ENCODE peak calls at places on chromosomes 6 and 20, in four cellular contexts. One of them, this sample, is unnamed.

GRCh38 chr6:4612636-4613171 is 163.5 kb upstream of the CDYL start:
- DNase-seq in brain microvascular endothelial cell: no peak
- DNase-seq in MM.1S: no peak
- DNase-seq in WERI-Rb-1: no peak
- DNase-seq in this sample: no peak

GRCh38 chr20:16007164-16007563 is 566.1 kb downstream of the KIF16B start:
- DNase-seq in MM.1S: peak
- DNase-seq in WERI-Rb-1: no peak
- DNase-seq in brain microvascular endothelial cell: no peak
- DNase-seq in this sample: no peak

GRCh38 chr20:37228656-37229055 is 33.0 kb downstream of the GHRH start:
- DNase-seq in brain microvascular endothelial cell: no peak
- DNase-seq in WERI-Rb-1: no peak
- DNase-seq in MM.1S: no peak
- DNase-seq in this sample: no peak

GRCh38 chr20:9903048-9903651 is 64.3 kb upstream of the PAK5 start:
- DNase-seq in brain microvascular endothelial cell: no peak
- DNase-seq in WERI-Rb-1: peak
- DNase-seq in MM.1S: peak
- DNase-seq in this sample: no peak

GRCh38 chr6:83514877-83515466 is 2.6 kb downstream of the PRSS35 start:
- DNase-seq in MM.1S: peak
- DNase-seq in WERI-Rb-1: peak
- DNase-seq in brain microvascular endothelial cell: peak
- DNase-seq in this sample: no peak

GRCh38 chr20:18066421-18067333 is 9.0 kb upstream of the OVOL2 start:
- DNase-seq in MM.1S: no peak
- DNase-seq in brain microvascular endothelial cell: peak
- DNase-seq in WERI-Rb-1: no peak
- DNase-seq in this sample: no peak

GRCh38 chr20:51446656-51447055 is 95.9 kb downstream of the NFATC2 start:
- DNase-seq in MM.1S: no peak
- DNase-seq in WERI-Rb-1: no peak
- DNase-seq in brain microvascular endothelial cell: peak
- DNase-seq in this sample: no peak

GRCh38 chr6:66173587-66173986 is 466.6 kb upstream of the EYS start:
- DNase-seq in brain microvascular endothelial cell: no peak
- DNase-seq in MM.1S: no peak
- DNase-seq in WERI-Rb-1: no peak
- DNase-seq in this sample: no peak

GRCh38 chr6:162765251-162765650 is 37.5 kb downstream of the PACRG start:
- DNase-seq in brain microvascular endothelial cell: no peak
- DNase-seq in WERI-Rb-1: no peak
- DNase-seq in MM.1S: no peak
- DNase-seq in this sample: no peak

GRCh38 chr6:125169058-125169457 is 15.5 kb downstream of the TPD52L1 start:
- DNase-seq in WERI-Rb-1: no peak
- DNase-seq in MM.1S: no peak
- DNase-seq in brain microvascular endothelial cell: no peak
- DNase-seq in this sample: no peak

GRCh38 chr20:19212524-19213502 is at the start of gene SLC24A3:
- DNase-seq in MM.1S: peak
- DNase-seq in WERI-Rb-1: peak
- DNase-seq in brain microvascular endothelial cell: no peak
- DNase-seq in this sample: no peak

DNA sequence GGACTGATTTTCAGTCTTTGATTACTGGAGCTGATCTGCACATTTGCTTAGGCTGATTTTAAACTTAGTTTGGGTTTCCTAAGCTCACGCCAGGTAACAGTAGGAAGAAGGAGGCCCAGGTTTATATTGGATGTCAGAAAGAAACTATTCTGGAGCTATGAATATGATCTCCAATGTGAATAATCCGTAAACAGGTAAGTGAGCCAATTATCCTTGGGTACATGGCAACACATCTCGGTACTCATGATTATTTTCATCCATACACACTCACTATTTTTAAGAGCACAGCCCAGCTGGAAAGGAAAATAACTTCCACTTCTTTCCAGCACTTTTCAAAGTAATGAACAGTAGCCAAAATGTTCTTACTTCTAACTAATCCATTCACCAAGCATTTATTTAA is 7.0 kb downstream of the ATXN1 start:
- DNase-seq in brain microvascular endothelial cell: no peak
- DNase-seq in MM.1S: no peak
- DNase-seq in WERI-Rb-1: no peak
- DNase-seq in this sample: no peak
- H3K27ac ChIP-seq in brain microvascular endothelial cell: no peak
- H3K27ac ChIP-seq in MM.1S: no peak
- H3K27ac ChIP-seq in WERI-Rb-1: no peak
- H3K27ac ChIP-seq in this sample: no peak

GRCh38 chr6:33290459-33290858 is 1.1 kb downstream of the PFDN6 start:
- DNase-seq in WERI-Rb-1: no peak
- DNase-seq in brain microvascular endothelial cell: no peak
- DNase-seq in MM.1S: no peak
- DNase-seq in this sample: no peak
- H3K27ac ChIP-seq in WERI-Rb-1: no peak
- H3K27ac ChIP-seq in brain microvascular endothelial cell: no peak
- H3K27ac ChIP-seq in MM.1S: no peak
- H3K27ac ChIP-seq in this sample: no peak

DNA sequence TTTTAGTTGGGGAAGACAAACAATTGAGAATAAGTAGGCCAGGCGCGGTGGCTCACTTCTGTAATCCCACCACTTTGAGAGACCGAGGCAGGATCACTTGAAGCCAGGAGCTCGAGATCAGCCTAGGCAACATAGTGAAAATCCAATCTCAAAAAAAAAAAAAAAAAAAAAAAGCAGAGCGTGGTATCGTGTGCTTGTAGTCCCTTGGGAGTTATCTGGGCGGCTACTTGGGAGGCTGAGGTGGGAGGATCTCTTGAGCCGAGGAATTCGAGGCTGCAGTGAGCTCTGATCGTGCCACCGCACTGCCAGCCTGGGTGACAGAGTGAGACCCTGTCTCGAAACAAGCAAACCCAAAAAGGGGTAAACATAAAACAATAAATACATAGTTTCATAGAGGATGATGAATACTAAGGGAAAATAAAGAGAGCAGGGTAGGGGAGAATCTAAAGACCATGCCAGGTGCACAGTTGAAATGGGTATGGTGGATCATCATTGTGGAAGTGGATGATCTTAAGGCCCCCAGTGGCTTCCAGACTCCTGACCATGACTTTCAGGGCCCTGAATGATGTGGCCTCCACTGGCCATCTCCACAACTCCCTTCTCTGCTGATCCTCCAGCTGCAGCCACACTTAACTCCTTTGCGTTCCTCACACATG is 947 bp downstream of the POFUT1 start:
- DNase-seq in MM.1S: no peak
- DNase-seq in brain microvascular endothelial cell: no peak
- DNase-seq in WERI-Rb-1: no peak
- DNase-seq in this sample: no peak
- H3K27ac ChIP-seq in MM.1S: no peak
- H3K27ac ChIP-seq in brain microvascular endothelial cell: no peak
- H3K27ac ChIP-seq in WERI-Rb-1: no peak
- H3K27ac ChIP-seq in this sample: no peak

GRCh38 chr6:160355001-160355400 is 6.8 kb downstream of the SLC22A3 start:
- DNase-seq in brain microvascular endothelial cell: peak
- DNase-seq in WERI-Rb-1: no peak
- DNase-seq in MM.1S: no peak
- DNase-seq in this sample: no peak
- H3K27ac ChIP-seq in brain microvascular endothelial cell: no peak
- H3K27ac ChIP-seq in WERI-Rb-1: no peak
- H3K27ac ChIP-seq in MM.1S: no peak
- H3K27ac ChIP-seq in this sample: no peak

DNA sequence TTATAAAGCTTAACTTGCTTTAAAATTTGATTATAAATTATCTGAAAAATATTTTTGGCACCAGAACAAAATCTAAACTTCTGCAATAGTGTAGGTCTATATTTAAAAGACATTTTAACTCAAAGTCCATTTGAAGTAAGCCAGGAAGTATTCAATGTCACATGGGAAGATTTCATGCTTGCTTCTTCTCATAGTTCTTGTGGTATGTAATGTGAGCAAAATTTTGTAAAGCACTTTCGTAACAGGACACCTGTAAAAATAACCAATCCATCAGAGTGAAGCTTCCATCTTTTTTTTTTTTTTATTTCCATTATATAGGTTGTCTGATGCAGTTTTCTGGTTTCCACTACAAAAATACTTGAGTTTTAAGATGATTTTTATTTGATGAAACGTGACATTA is 386.1 kb downstream of the LAMA2 start:
- DNase-seq in MM.1S: no peak
- DNase-seq in brain microvascular endothelial cell: no peak
- DNase-seq in WERI-Rb-1: no peak
- DNase-seq in this sample: no peak
- H3K27ac ChIP-seq in MM.1S: no peak
- H3K27ac ChIP-seq in brain microvascular endothelial cell: no peak
- H3K27ac ChIP-seq in WERI-Rb-1: no peak
- H3K27ac ChIP-seq in this sample: no peak

GRCh38 chr6:98841589-98842488 is 7.5 kb downstream of the POU3F2 start:
- DNase-seq in brain microvascular endothelial cell: no peak
- DNase-seq in MM.1S: no peak
- DNase-seq in WERI-Rb-1: no peak
- DNase-seq in this sample: no peak

GRCh38 chr6:98839788-98840361 is 5.5 kb downstream of the POU3F2 start:
- DNase-seq in WERI-Rb-1: peak
- DNase-seq in brain microvascular endothelial cell: no peak
- DNase-seq in MM.1S: peak
- DNase-seq in this sample: no peak

GRCh38 chr6:98842489-98843180 is 8.3 kb downstream of the POU3F2 start:
- DNase-seq in brain microvascular endothelial cell: no peak
- DNase-seq in MM.1S: no peak
- DNase-seq in WERI-Rb-1: no peak
- DNase-seq in this sample: no peak

GRCh38 chr6:98841114-98841513 is 6.7 kb downstream of the POU3F2 start:
- DNase-seq in brain microvascular endothelial cell: no peak
- DNase-seq in WERI-Rb-1: no peak
- DNase-seq in MM.1S: no peak
- DNase-seq in this sample: no peak

GRCh38 chr6:98840385-98840784 is 6.0 kb downstream of the POU3F2 start:
- DNase-seq in MM.1S: no peak
- DNase-seq in brain microvascular endothelial cell: no peak
- DNase-seq in WERI-Rb-1: no peak
- DNase-seq in this sample: no peak
- H3K27ac ChIP-seq in MM.1S: no peak
- H3K27ac ChIP-seq in brain microvascular endothelial cell: no peak
- H3K27ac ChIP-seq in WERI-Rb-1: no peak
- H3K27ac ChIP-seq in this sample: peak